ENCODE peak calls at places on chromosome 17, in four cellular contexts. O is stomach, K is epithelial cell of esophagus, I is tibial artery. D is an unnamed sample.

GRCh38 chr17:44978807-44979206 is 10.7 kb upstream of the C1QL1 start:
- DNase-seq in O (no peak), K (no peak), I (no peak), D (no peak)

GRCh38 chr17:33987162-33987561 is 267.9 kb upstream of the CCL2 start:
- DNase-seq in O (no peak), I (no peak), K (no peak), D (no peak)

GRCh38 chr17:35596530-35597233 is 9.6 kb downstream of the AP2B1 start:
- DNase-seq in I (no peak), O (no peak), K (no peak), D (peak)

GRCh38 chr17:18921912-18922451 is 30.0 kb upstream of the SLC5A10 start:
- DNase-seq in O (no peak), I (no peak), K (peak), D (no peak)

GRCh38 chr17:65523853-65524664 is 37.4 kb downstream of the AXIN2 start:
- DNase-seq in O (no peak), I (no peak), K (no peak), D (peak)

GRCh38 chr17:12296120-12296727 is 275.5 kb downstream of the MAP2K4 start:
- DNase-seq in K (no peak), O (no peak), I (no peak), D (no peak)

GRCh38 chr17:75619506-75620431 is 13.5 kb upstream of the SMIM5 start:
- DNase-seq in I (no peak), O (no peak), K (peak), D (no peak)

GRCh38 chr17:206941-207560 is 25.6 kb upstream of the DOC2B start:
- DNase-seq in O (no peak), I (no peak), K (no peak), D (peak)

GRCh38 chr17:57939797-57940196 is 15.4 kb downstream of the CUEDC1 start:
- DNase-seq in O (no peak), I (no peak), K (no peak), D (no peak)

GRCh38 chr17:50507871-50508572 is at the start of gene MYCBPAP:
- DNase-seq in O (peak), I (peak), K (peak), D (peak)
- TF ChIP-seq CTCF in O (no peak), I (no peak), K (no peak), D (no peak)

DNA sequence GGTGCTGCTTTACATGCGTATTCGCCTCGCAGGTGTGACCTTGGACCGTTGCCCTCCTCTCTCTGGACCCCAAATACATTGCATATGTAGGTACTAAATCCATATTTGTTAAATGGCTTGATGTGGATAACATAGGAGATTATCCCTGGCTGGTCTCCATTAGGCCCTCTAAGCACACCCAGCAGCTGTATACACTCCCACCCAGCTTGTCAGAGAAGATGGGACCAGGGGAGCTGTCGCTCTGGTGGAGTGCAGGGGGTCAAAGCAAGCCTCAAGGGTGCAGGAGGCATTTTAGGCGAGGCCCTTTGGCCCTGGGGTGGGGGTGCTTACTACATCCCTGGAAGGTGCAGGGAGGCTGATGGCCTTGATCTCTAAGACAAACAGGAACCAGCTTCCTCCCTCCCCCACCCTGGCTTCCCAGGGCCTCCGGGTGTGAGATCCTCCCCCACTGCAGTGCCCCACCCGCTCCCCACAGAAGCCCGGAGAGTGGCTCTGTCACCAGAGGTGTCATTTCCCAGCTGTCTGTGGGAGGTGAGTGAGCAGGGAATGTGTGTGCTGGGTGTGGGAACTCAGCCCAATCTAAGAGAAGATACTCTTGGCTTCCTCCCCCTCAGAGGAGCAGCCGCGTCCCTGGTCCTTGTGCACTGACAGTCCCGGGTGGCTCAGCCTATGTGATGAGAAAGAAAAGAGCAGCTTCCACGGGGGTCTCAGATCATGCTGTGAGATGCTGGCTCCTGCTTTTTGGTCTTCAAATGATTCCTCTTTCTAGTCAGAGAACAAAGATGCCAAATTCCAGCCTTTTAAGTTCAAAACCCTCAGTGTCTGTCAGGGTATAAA is 1.4 kb upstream of the VAMP2 start:
- DNase-seq in K (peak), O (peak), I (peak), D (peak)
- H3K4me3 ChIP-seq in K (no peak), O (no peak), I (no peak), D (no peak)

GRCh38 chr17:73548620-73549311 is 95.5 kb downstream of the SDK2 start:
- DNase-seq in O (no peak), I (no peak), K (peak), D (peak)

GRCh38 chr17:73550561-73550960 is 93.7 kb downstream of the SDK2 start:
- DNase-seq in I (no peak), O (no peak), K (peak), D (no peak)

GRCh38 chr17:73551756-73552155 is 92.5 kb downstream of the SDK2 start:
- DNase-seq in I (no peak), O (no peak), K (no peak), D (no peak)

GRCh38 chr17:73551144-73551543 is 93.1 kb downstream of the SDK2 start:
- DNase-seq in I (no peak), K (no peak), O (no peak), D (no peak)

GRCh38 chr17:73549841-73550430 is 94.3 kb downstream of the SDK2 start:
- DNase-seq in I (no peak), K (no peak), O (no peak), D (no peak)
- TF ChIP-seq CTCF in I (no peak), K (no peak), O (no peak), D (no peak)

GRCh38 chr17:14297161-14297851 is 3.6 kb upstream of the HS3ST3B1 start:
- DNase-seq in K (peak), O (peak), I (no peak), D (no peak)
- H3K4me3 ChIP-seq in K (peak), O (peak), I (no peak), D (peak)

GRCh38 chr17:80659651-80660050 is 115.0 kb downstream of the RPTOR start:
- DNase-seq in I (no peak), O (no peak), K (no peak), D (no peak)
- TF ChIP-seq CTCF in I (no peak), O (no peak), K (no peak), D (no peak)

GRCh38 chr17:81332949-81333570 is 38.0 kb upstream of the SLC38A10 start:
- DNase-seq in K (no peak), I (no peak), O (no peak), D (no peak)

GRCh38 chr17:81333626-81334368 is 38.7 kb upstream of the SLC38A10 start:
- DNase-seq in O (no peak), K (no peak), I (no peak), D (no peak)

GRCh38 chr17:81334987-81335386 is 39.9 kb upstream of the SLC38A10 start:
- DNase-seq in O (no peak), I (no peak), K (no peak), D (no peak)

GRCh38 chr17:81335388-81336157 is 40.5 kb upstream of the SLC38A10 start:
- DNase-seq in I (no peak), O (no peak), K (no peak), D (no peak)

DNA sequence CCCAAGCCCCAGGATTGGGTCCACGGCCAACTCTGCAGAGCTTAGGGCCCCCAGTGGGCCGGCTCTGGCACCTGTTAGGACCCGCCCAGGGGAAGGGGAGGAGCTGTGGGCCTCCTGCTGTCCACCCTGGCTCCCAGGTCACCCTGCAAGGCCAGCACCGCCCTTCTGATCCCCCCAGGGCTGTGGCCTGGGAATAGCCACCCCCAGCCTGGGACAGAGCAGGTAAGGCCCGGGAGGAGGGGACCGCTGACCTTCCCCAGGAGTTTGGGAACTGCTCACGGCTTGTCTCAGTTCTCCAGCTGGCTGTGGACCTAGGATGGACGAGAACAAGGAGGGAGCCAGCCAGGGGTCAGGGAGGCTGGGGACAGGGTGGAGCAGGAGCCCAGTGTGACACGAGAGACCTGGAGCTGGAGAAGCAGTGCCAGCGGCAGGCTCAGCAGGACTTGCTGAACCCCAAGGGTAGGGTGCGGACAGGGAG is 39.4 kb upstream of the SLC38A10 start:
- DNase-seq in K (no peak), I (no peak), O (no peak), D (no peak)
- H3K4me3 ChIP-seq in K (no peak), I (no peak), O (no peak), D (no peak)

GRCh38 chr17:78107457-78107856 is 21.1 kb downstream of the TMC6 start:
- DNase-seq in I (no peak), O (no peak), K (no peak), D (no peak)

GRCh38 chr17:78109489-78109761 is 19.1 kb downstream of the TMC6 start:
- DNase-seq in K (no peak), I (peak), O (no peak), D (no peak)

GRCh38 chr17:78108726-78109488 is 19.6 kb downstream of the TMC6 start:
- DNase-seq in I (peak), O (no peak), K (no peak), D (no peak)

GRCh38 chr17:78106211-78106610 is 22.3 kb downstream of the TMC6 start:
- DNase-seq in I (no peak), O (no peak), K (no peak), D (no peak)

DNA sequence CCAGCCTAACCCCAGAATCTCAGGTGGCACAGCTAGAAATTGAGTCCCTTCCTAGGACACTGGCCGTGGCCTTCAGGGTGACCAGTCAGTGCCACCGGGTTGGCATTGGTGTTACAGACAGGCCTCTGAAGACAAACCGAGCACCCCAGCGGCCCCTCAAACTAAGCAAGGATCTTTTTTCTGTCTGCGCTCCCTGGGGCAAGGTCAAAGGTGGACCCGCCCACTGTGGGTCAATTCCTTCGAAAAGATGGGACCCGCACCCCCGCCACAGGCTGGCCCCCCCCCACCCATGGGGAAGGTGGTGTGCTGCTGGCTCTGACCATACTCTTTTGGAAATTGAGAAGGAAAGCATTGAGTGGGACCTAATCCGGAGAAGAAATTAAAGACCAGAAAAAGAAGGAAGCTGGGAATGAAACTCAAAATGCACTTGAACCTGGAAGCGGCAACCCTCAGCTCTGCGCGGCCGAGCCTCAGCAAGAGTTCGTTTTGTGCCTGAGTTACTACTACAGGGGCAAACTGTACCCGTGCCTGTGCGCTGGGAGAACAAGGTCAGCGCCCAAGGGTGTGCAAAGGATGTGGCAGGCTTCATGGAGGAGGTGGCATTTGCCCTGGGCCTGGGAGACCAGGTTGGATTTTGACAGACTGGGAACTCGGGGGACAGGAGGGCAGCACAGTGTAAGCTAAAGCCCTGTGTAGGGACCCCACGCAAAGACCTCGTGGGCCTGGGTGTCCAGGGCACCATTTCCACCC is 20.4 kb downstream of the TMC6 start:
- DNase-seq in K (no peak), I (peak), O (no peak), D (no peak)
- TF ChIP-seq CTCF in K (no peak), I (no peak), O (no peak), D (no peak)